ENCODE peak calls at places on chromosome 15, in ten cellular contexts. B, N, Q, G, L, T, R, K, D and E are unnamed samples.

GRCh38 chr15:25545017-25545416 is 106.2 kb upstream of the UBE3A start:
- DNase-seq in B (no peak), N (no peak), Q (peak; percentile 72), G (no peak), L (no peak), T (peak; percentile 13), R (peak; percentile 18), K (peak; percentile 47), D (no peak), E (no peak)

GRCh38 chr15:70023769-70024491 is 73.8 kb downstream of the TLE3 start:
- DNase-seq in B (no peak), N (peak; percentile 92), Q (peak; percentile 59), G (no peak), L (no peak), T (peak; percentile 58), R (peak; percentile 81), K (peak; percentile 36), D (peak; percentile 41), E (no peak)

GRCh38 chr15:83108266-83109219 is 1.1 kb downstream of the TM6SF1 start:
- DNase-seq in B (no peak), N (peak; percentile 82), Q (no peak), G (peak; percentile 14), L (peak; percentile 53), T (no peak), R (peak; percentile 98), K (peak; percentile 52), D (peak; percentile 83), E (no peak)

GRCh38 chr15:35393403-35393802 is 152.6 kb downstream of the DPH6 start:
- DNase-seq in B (no peak), N (no peak), Q (no peak), G (no peak), L (no peak), T (no peak), R (no peak), K (no peak), D (no peak), E (no peak)

GRCh38 chr15:40150163-40150925 is 10.5 kb upstream of the BUB1B start:
- DNase-seq in B (peak; percentile 51), N (peak; percentile 67), Q (peak; percentile 53), G (peak; percentile 77), L (no peak), T (peak; percentile 88), R (peak; percentile 72), K (peak; percentile 48), D (no peak), E (no peak)

GRCh38 chr15:57735891-57736290 is 29.4 kb downstream of the POLR2M start:
- DNase-seq in B (no peak), N (no peak), Q (no peak), G (no peak), L (no peak), T (no peak), R (no peak), K (no peak), D (no peak), E (no peak)

GRCh38 chr15:53693729-53694533 is 65.5 kb downstream of the WDR72 start:
- DNase-seq in B (no peak), N (no peak), Q (peak; percentile 1), G (no peak), L (no peak), T (no peak), R (no peak), K (no peak), D (no peak), E (no peak)

GRCh38 chr15:44782516-44782915 is 46.2 kb downstream of the TRIM69 start:
- DNase-seq in B (no peak), N (no peak), Q (peak; percentile 37), G (no peak), L (no peak), T (no peak), R (no peak), K (no peak), D (no peak), E (no peak)

GRCh38 chr15:58346361-58346760 is 85.4 kb upstream of the LIPC start:
- DNase-seq in B (no peak), N (peak; percentile 51), Q (peak; percentile 51), G (no peak), L (no peak), T (no peak), R (no peak), K (no peak), D (no peak), E (no peak)

GRCh38 chr15:33722005-33722672 is 246.2 kb upstream of the CHRM5 start:
- DNase-seq in B (no peak), N (peak; percentile 47), Q (peak; percentile 67), G (no peak), L (no peak), T (no peak), R (peak; percentile 53), K (peak; percentile 77), D (peak; percentile 37), E (no peak)

GRCh38 chr15:40092416-40093223 is 16.1 kb downstream of the BMF start:
- DNase-seq in B (no peak), N (peak; percentile 86), Q (peak; percentile 77), G (no peak), L (no peak), T (no peak), R (no peak), K (peak; percentile 86), D (no peak), E (no peak)

GRCh38 chr15:90004252-90004651 is 3.1 kb downstream of the ZNF710 start:
- DNase-seq in B (no peak), N (peak; percentile 47), Q (no peak), G (no peak), L (no peak), T (no peak), R (peak; percentile 48), K (no peak), D (no peak), E (no peak)

GRCh38 chr15:89035658-89036057 is 52.6 kb upstream of the ABHD2 start:
- DNase-seq in B (no peak), N (no peak), Q (no peak), G (no peak), L (no peak), T (no peak), R (no peak), K (peak; percentile 36), D (no peak), E (no peak)

GRCh38 chr15:39646425-39646824 is 65.5 kb downstream of the THBS1 start:
- DNase-seq in B (no peak), N (no peak), Q (no peak), G (no peak), L (no peak), T (no peak), R (no peak), K (no peak), D (no peak), E (no peak)

GRCh38 chr15:29859981-29860745 is 37.9 kb upstream of the TJP1 start:
- DNase-seq in B (no peak), N (peak; percentile 49), Q (peak; percentile 92), G (no peak), L (no peak), T (no peak), R (peak; percentile 12), K (peak; percentile 84), D (no peak), E (no peak)

GRCh38 chr15:30997270-30997669 is 5.8 kb upstream of the MTMR10 start:
- DNase-seq in B (no peak), N (no peak), Q (no peak), G (no peak), L (no peak), T (peak; percentile 11), R (no peak), K (no peak), D (no peak), E (no peak)

GRCh38 chr15:89129123-89129815 is 41.0 kb downstream of the ABHD2 start:
- DNase-seq in B (peak; percentile 44), N (peak; percentile 53), Q (no peak), G (peak; percentile 78), L (peak; percentile 62), T (no peak), R (peak; percentile 64), K (peak; percentile 25), D (peak; percentile 62), E (no peak)

GRCh38 chr15:94671845-94672524 is 440.6 kb downstream of the MCTP2 start:
- DNase-seq in B (no peak), N (peak; percentile 33), Q (peak; percentile 44), G (no peak), L (no peak), T (no peak), R (no peak), K (peak; percentile 6), D (no peak), E (no peak)
- TF ChIP-seq CTCF in B (no peak), N (no peak), Q (no peak), G (no peak), L (no peak), T (no peak), R (no peak), K (no peak), D (no peak), E (peak; percentile 29)

DNA sequence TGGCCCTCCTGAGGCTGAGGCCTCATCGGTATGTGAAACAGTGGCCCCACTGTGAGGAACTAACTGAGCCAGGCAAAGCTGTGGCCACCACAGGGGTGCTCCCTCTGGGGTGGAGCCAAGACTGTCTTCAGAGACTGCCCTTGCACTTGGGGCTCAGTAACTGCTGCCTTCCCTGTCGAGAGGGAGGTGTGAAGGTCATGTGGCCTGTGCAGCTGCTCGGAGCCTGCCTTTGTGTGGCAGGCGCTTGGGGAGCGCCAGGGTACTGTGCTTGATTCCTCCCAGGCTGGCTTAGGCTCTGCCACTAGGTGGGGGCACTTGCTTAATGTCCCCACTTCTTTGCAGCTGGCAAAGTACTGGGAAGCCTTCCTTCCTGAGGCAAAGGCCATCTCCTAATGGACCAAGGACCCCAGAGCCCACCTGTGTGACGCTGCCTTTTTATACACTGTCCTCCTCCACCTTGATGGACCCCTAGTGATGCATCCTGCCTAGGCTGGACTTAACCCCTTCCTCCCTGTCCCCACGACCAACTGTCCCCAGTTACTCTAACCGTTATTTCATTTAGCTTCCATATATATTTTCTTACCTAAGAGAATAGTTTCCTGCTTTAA is 14.2 kb upstream of the SNX22 start:
- DNase-seq in B (no peak), N (no peak), Q (no peak), G (no peak), L (no peak), T (no peak), R (no peak), K (no peak), D (peak; percentile 21), E (no peak)
- TF ChIP-seq CTCF in B (no peak), N (no peak), Q (no peak), G (no peak), L (peak; percentile 15), T (no peak), R (peak; percentile 1), K (no peak), D (peak; percentile 20), E (peak; percentile 7)

DNA sequence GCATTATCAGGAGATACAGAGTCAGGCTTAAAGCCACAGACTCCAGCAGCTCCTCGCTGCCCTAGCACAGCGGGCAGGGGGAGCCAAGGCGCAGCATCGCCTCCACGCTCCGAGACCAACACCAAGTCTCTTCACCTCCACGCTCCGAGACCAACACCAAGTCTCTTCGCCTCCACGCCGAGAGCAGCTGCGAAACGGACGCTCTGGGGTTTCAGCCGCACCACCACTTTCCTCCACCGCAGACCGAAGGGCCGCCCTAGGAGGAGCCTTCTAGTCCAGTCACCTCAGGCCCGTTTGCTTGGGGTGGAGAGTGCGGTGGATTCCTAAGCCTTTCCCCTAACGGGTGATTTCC is 678 bp downstream of the DMXL2 start:
- DNase-seq in B (peak; percentile 56), N (peak; percentile 72), Q (peak; percentile 61), G (peak; percentile 42), L (peak; percentile 60), T (peak; percentile 69), R (peak; percentile 79), K (peak; percentile 57), D (peak; percentile 80), E (peak; percentile 86)
- TF ChIP-seq CTCF in B (no peak), N (peak; percentile 33), Q (no peak), G (no peak), L (peak; percentile 14), T (peak; percentile 28), R (peak; percentile 15), K (peak; percentile 3), D (no peak), E (peak; percentile 62)

GRCh38 chr15:46502668-46503067 is 867.8 kb downstream of the SQOR start:
- DNase-seq in B (no peak), N (no peak), Q (no peak), G (no peak), L (no peak), T (no peak), R (no peak), K (no peak), D (peak; percentile 27), E (no peak)
- TF ChIP-seq CTCF in B (no peak), N (no peak), Q (no peak), G (no peak), L (no peak), T (no peak), R (no peak), K (no peak), D (no peak), E (no peak)